ENCODE peak calls at places on chromosome X, in eight cellular contexts. W is fibroblast of lung, D is keratinocyte, I is GM23248, V is astrocyte, O is PC-3, Z is GM23338, A is PC-9. T is an unnamed sample.

GRCh38 chrX:131763674-131764073 is 219.8 kb downstream of the OR13H1 start:
- DNase-seq in I (peak; percentile 11), Z (no peak), W (peak; percentile 65), V (peak; percentile 46), O (peak; percentile 57), D (no peak), A (no peak), T (no peak)

GRCh38 chrX:42247241-42247640 is 323.9 kb upstream of the CASK start:
- DNase-seq in A (no peak), V (peak; percentile 10), W (peak; percentile 15), O (no peak), I (peak; percentile 14), Z (no peak), D (no peak), T (peak; percentile 8)

GRCh38 chrX:47529548-47529947 is 31.5 kb upstream of the ARAF start:
- DNase-seq in Z (no peak), I (no peak), O (no peak), A (no peak), V (no peak), W (no peak), D (no peak), T (no peak)

GRCh38 chrX:153935326-153935851 is 552 bp upstream of the NAA10 start:
- DNase-seq in V (no peak), W (no peak), O (no peak), Z (peak; percentile 63), A (peak; percentile 49), D (no peak), I (no peak), T (no peak)

GRCh38 chrX:920234-920799 is 289.7 kb downstream of the SHOX start:
- DNase-seq in V (no peak), D (no peak), Z (no peak), A (no peak), W (peak; percentile 1), O (no peak), I (peak; percentile 39), T (peak; percentile 38)

GRCh38 chrX:38452603-38453002 is 100.2 kb downstream of the OTC start:
- DNase-seq in O (no peak), V (no peak), I (no peak), Z (no peak), A (no peak), W (no peak), D (no peak), T (no peak)

GRCh38 chrX:115958687-115959359 is 211.7 kb upstream of the AGTR2 start:
- DNase-seq in V (no peak), W (no peak), Z (no peak), A (no peak), O (peak; percentile 64), D (no peak), I (peak; percentile 12), T (no peak)

GRCh38 chrX:51144828-51145442 is 187.7 kb upstream of the NUDT10 start:
- DNase-seq in D (no peak), O (peak; percentile 48), I (peak; percentile 37), A (peak; percentile 3), Z (peak; percentile 80), V (peak; percentile 1), W (peak; percentile 14), T (peak; percentile 62)

GRCh38 chrX:153869473-153870287 is 16.3 kb downstream of the L1CAM start:
- DNase-seq in D (no peak), V (no peak), I (no peak), A (no peak), O (no peak), W (no peak), Z (no peak), T (no peak)

GRCh38 chrX:108584617-108585211 is 145.1 kb downstream of the COL4A5 start:
- DNase-seq in I (peak; percentile 15), O (peak; percentile 25), A (no peak), Z (peak; percentile 55), W (no peak), V (no peak), D (no peak), T (peak; percentile 4)

GRCh38 chrX:2434270-2434669 is 66.5 kb downstream of the DHRSX start:
- DNase-seq in V (no peak), W (no peak), D (no peak), I (no peak), O (no peak), Z (no peak), A (no peak), T (no peak)

GRCh38 chrX:7107968-7108480 is 39.5 kb upstream of the STS start:
- DNase-seq in O (no peak), A (no peak), V (no peak), I (no peak), D (no peak), Z (no peak), W (no peak), T (no peak)

GRCh38 chrX:7111518-7111917 is 36.0 kb upstream of the STS start:
- DNase-seq in Z (no peak), V (no peak), W (no peak), A (no peak), D (no peak), I (no peak), O (no peak), T (no peak)

GRCh38 chrX:7110821-7111276 is 36.7 kb upstream of the STS start:
- DNase-seq in O (peak; percentile 52), A (no peak), D (no peak), V (no peak), I (no peak), W (peak; percentile 9), Z (no peak), T (no peak)

GRCh38 chrX:7109838-7110793 is 37.4 kb upstream of the STS start:
- DNase-seq in W (no peak), I (no peak), Z (no peak), O (no peak), D (no peak), V (no peak), A (no peak), T (no peak)

GRCh38 chrX:7108995-7109634 is 38.4 kb upstream of the STS start:
- DNase-seq in I (peak; percentile 15), A (no peak), W (peak; percentile 11), O (no peak), Z (no peak), D (no peak), V (peak; percentile 8), T (no peak)
- H3K4me3 ChIP-seq in I (no peak overlapping the region), A (no peak overlapping the region), W (no peak overlapping the region), O (no peak overlapping the region), Z (no peak overlapping the region), D (no peak overlapping the region), V (no peak overlapping the region), T (no peak overlapping the region)

GRCh38 chrX:114582698-114583395 is 1.0 kb upstream of the HTR2C start:
- DNase-seq in I (no peak), D (no peak), W (no peak), O (no peak), V (no peak), A (no peak), Z (peak; percentile 52), T (no peak)

GRCh38 chrX:114582264-114582632 is 1.6 kb upstream of the HTR2C start:
- DNase-seq in O (no peak), Z (no peak), W (no peak), V (no peak), I (no peak), D (no peak), A (no peak), T (no peak)

GRCh38 chrX:114584434-114584943 is 603 bp downstream of the HTR2C start:
- DNase-seq in D (no peak), A (no peak), W (no peak), I (peak; percentile 2), V (no peak), Z (peak; percentile 63), O (no peak), T (peak; percentile 40)

GRCh38 chrX:114584983-114585842 is 1.3 kb downstream of the HTR2C start:
- DNase-seq in V (no peak), W (no peak), O (no peak), A (no peak), D (no peak), I (no peak), Z (peak; percentile 29), T (no peak)

DNA sequence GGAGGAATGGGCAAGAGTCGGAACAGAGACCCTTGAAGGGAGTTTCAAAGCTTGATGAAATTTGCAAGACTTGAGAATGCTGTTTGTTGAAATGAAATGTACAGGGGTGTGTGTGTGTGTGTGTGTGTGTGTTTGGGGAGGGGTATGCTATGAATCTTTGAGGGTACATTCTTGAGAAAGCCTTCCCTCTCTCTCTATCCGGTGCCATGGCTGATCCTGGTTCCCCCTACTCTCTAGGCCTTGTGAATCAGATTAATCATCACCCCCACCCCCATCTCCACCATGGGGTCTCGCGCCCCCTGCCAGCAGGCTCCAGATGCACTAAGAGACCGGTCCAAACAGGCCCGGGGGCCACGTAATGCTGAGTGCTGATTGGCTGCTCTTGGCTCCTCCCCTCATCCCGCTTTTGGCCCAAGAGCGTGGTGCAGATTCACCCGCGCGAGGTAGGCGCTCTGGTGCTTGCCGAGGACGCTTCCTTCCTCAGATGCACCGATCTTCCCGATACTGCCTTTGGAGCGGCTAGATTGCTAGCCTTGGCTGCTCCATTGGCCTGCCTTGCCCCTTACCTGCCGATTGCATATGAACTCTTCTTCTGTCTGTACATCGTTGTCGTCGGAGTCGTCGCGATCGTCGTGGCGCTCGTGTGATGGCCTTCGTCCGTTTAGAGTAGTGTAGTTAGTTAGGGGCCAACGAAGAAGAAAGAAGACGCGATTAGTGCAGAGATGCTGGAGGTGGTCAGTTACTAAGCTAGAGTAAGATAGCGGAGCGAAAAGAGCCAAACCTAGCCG is at the start of gene HTR2C:
- DNase-seq in O (no peak), V (no peak), Z (peak; percentile 66), I (no peak), W (no peak), A (no peak), D (no peak), T (no peak)
- TF ChIP-seq EZH2 in O (no peak), V (no peak), Z (no peak), I (no peak), W (no peak), A (no peak), D (peak; percentile 62), T (no peak)

GRCh38 chrX:13764765-13765164 is 30.2 kb downstream of the OFD1 start:
- DNase-seq in I (no peak), V (no peak), A (no peak), W (peak; percentile 8), D (no peak), Z (peak; percentile 59), O (no peak), T (peak; percentile 10)

GRCh38 chrX:13761606-13762005 is 27.1 kb downstream of the OFD1 start:
- DNase-seq in O (no peak), D (no peak), Z (peak; percentile 54), V (no peak), W (no peak), I (no peak), A (no peak), T (peak; percentile 10)

GRCh38 chrX:13762015-13762414 is 27.5 kb downstream of the OFD1 start:
- DNase-seq in Z (peak; percentile 70), V (no peak), W (no peak), O (no peak), A (no peak), I (no peak), D (no peak), T (no peak)

GRCh38 chrX:13763489-13763888 is 28.9 kb downstream of the OFD1 start:
- DNase-seq in I (no peak), Z (peak; percentile 21), V (no peak), D (no peak), A (no peak), O (no peak), W (no peak), T (no peak)

GRCh38 chrX:13764284-13764683 is 29.7 kb downstream of the OFD1 start:
- DNase-seq in Z (no peak), A (no peak), D (no peak), I (no peak), W (no peak), O (no peak), V (no peak), T (no peak)
- H3K4me1 ChIP-seq in Z (peaks cover 29% of the 10 kb centered on the region), A (no peaks in the 10 kb centered on the region), D (no peaks in the 10 kb centered on the region), I (no peaks in the 10 kb centered on the region), W (no peaks in the 10 kb centered on the region), O (peaks cover 8% of the 10 kb centered on the region), V (no peaks in the 10 kb centered on the region), T (no peaks in the 10 kb centered on the region)

GRCh38 chrX:149830192-149830873 is 48.6 kb downstream of the MAGEA9 start:
- DNase-seq in A (no peak), V (peak; percentile 24), I (peak; percentile 54), Z (peak; percentile 72), D (no peak), O (no peak), W (peak; percentile 38), T (peak; percentile 33)
- H3K4me3 ChIP-seq in A (no peak overlapping the region), V (peak overlapping the region; percentile 54), I (peak overlapping the region; percentile 59), Z (peak overlapping the region; percentile 47), D (peak overlapping the region; percentile 29), O (no peak overlapping the region), W (peak overlapping the region; percentile 16), T (peak overlapping the region; percentile 22)